ENCODE peak calls at places on chromosomes 7 and 10, in nine cellular contexts. V, J, A, E, D, R, G, W and X are unnamed samples.

GRCh38 chr7:55568613-55569268 is 3.6 kb downstream of the VOPP1 start:
- DNase-seq in D (no peak), J (no peak), R (peak; percentile 52), G (peak; percentile 42), W (peak; percentile 39), E (no peak), V (no peak), A (no peak), X (no peak)

GRCh38 chr7:128946936-128947830 is 9.5 kb downstream of the IRF5 start:
- DNase-seq in G (no peak), R (peak; percentile 43), J (no peak), D (no peak), E (no peak), W (no peak), A (no peak), V (peak; percentile 80), X (no peak)

GRCh38 chr7:20141666-20142065 is 75.5 kb downstream of the MACC1 start:
- DNase-seq in W (peak; percentile 72), J (no peak), D (no peak), V (no peak), R (no peak), E (no peak), A (no peak), G (no peak), X (no peak)

GRCh38 chr10:129837909-129838582 is 126.0 kb downstream of the EBF3 start:
- DNase-seq in R (no peak), G (no peak), D (peak; percentile 15), E (no peak), V (no peak), A (no peak), J (no peak), W (no peak), X (no peak)

GRCh38 chr10:48332166-48332870 is 25.8 kb downstream of the MAPK8 start:
- DNase-seq in E (no peak), R (no peak), W (no peak), V (no peak), J (no peak), D (no peak), G (no peak), A (no peak), X (no peak)

GRCh38 chr10:1152386-1153252 is 96.4 kb downstream of the WDR37 start:
- DNase-seq in D (no peak), R (no peak), V (peak; percentile 35), W (no peak), J (no peak), E (no peak), G (no peak), A (no peak), X (no peak)

GRCh38 chr10:70652761-70653657 is 19.3 kb upstream of the ADAMTS14 start:
- DNase-seq in V (no peak), A (no peak), E (peak; percentile 83), G (peak; percentile 98), D (peak; percentile 74), J (no peak), R (peak; percentile 54), W (peak; percentile 100), X (peak; percentile 95)

GRCh38 chr7:108808556-108808955 is 238.9 kb downstream of the DNAJB9 start:
- DNase-seq in R (no peak), A (no peak), J (no peak), G (no peak), V (no peak), D (no peak), E (no peak), W (no peak), X (no peak)

GRCh38 chr10:113493195-113493594 is 59.7 kb upstream of the HABP2 start:
- DNase-seq in W (no peak), J (no peak), D (no peak), G (no peak), V (no peak), A (no peak), E (no peak), R (no peak), X (peak; percentile 35)

GRCh38 chr7:151905322-151905721 is 28.4 kb upstream of the PRKAG2 start:
- DNase-seq in A (no peak), D (no peak), W (no peak), G (no peak), R (no peak), E (no peak), V (no peak), J (peak; percentile 6), X (no peak)

GRCh38 chr10:9096288-9096687 is 1041.8 kb downstream of the GATA3 start:
- DNase-seq in A (no peak), R (no peak), J (no peak), V (no peak), E (no peak), W (no peak), D (no peak), G (no peak), X (no peak)

GRCh38 chr7:70189261-70189660 is 591.0 kb downstream of the AUTS2 start:
- DNase-seq in J (no peak), A (no peak), G (peak; percentile 8), D (no peak), E (no peak), V (no peak), W (no peak), R (no peak), X (no peak)

GRCh38 chr7:158377800-158378623 is 209.6 kb downstream of the PTPRN2 start:
- DNase-seq in A (no peak), W (no peak), G (no peak), R (no peak), V (no peak), J (no peak), E (no peak), D (no peak), X (no peak)

GRCh38 chr10:25849971-25850370 is 84.1 kb upstream of the MYO3A start:
- DNase-seq in R (no peak), E (no peak), A (no peak), J (no peak), W (peak; percentile 4), V (no peak), D (no peak), G (no peak), X (no peak)

GRCh38 chr7:46213154-46213537 is 292.1 kb upstream of the IGFBP3 start:
- DNase-seq in G (no peak), A (no peak), W (no peak), J (no peak), D (no peak), V (no peak), R (no peak), E (no peak), X (no peak)
- H3K4me3 ChIP-seq in G (no peak overlapping the region), A (no peak overlapping the region), W (no peak overlapping the region), J (no peak overlapping the region), D (no peak overlapping the region), V (no peak overlapping the region), R (no peak overlapping the region), E (no peak overlapping the region), X (no peak overlapping the region)

GRCh38 chr7:711093-711966 is 15.2 kb upstream of the DNAAF5 start:
- DNase-seq in G (no peak), E (no peak), W (no peak), V (no peak), J (peak; percentile 75), A (no peak), D (peak; percentile 41), R (no peak), X (no peak)
- H3K4me3 ChIP-seq in G (no peak overlapping the region), E (no peak overlapping the region), W (peak overlapping the region; percentile 36), V (no peak overlapping the region), J (peak overlapping the region; percentile 43), A (no peak overlapping the region), D (no peak overlapping the region), R (no peak overlapping the region), X (peak overlapping the region; percentile 44)

GRCh38 chr10:93075369-93076221 is 1.9 kb downstream of the CYP26A1 start:
- DNase-seq in A (no peak), J (no peak), E (no peak), D (peak; percentile 35), W (no peak), R (peak; percentile 68), V (no peak), G (no peak), X (no peak)
- H3K4me3 ChIP-seq in A (no peak overlapping the region), J (no peak overlapping the region), E (no peak overlapping the region), D (no peak overlapping the region), W (no peak overlapping the region), R (no peak overlapping the region), V (peak overlapping the region; percentile 93), G (no peak overlapping the region), X (no peak overlapping the region)

DNA sequence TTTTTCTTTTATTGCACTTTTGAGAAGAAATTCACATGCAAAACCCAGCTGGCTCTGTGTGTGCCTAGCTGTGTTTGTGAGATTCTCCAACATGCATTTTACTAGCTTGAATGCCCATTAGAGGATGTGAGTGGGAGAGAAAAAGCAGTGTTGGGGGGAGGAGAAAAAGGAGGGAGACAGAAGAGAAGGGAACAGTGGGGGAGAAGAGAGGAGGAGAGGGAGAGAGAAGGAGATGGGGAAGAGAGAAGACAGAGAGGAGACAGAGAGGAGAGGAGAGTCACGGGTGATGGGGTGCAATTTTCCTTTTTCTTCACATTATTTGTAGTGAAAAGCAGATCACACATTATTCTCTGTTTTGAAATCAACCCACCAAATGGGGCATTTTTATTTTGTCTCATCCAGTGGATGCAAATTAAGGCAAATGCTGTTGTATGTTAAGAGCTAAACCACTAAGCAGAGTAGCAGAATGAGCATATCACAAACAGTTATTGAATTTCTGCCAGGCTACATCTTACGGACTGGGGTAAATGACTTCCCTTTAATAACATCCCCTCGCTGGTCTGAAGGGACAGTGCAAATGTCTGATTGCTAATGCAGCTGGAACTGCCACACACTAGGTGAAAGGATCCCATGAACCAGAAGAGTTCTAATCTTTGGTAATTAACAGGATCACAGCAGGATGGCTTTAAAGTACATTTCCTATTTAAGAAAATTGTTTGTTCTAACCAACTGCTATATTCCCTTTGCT is 870 bp downstream of the LRRN3 start:
- DNase-seq in A (no peak), E (no peak), D (no peak), R (no peak), G (no peak), V (no peak), J (no peak), W (no peak), X (no peak)
- H3K4me3 ChIP-seq in A (peak overlapping the region; percentile 58), E (peak overlapping the region; percentile 21), D (no peak overlapping the region), R (no peak overlapping the region), G (peak overlapping the region; percentile 13), V (peak overlapping the region; percentile 14), J (peak overlapping the region; percentile 44), W (peak overlapping the region; percentile 48), X (peak overlapping the region; percentile 38)

GRCh38 chr7:50315739-50316671 is 11.5 kb downstream of the IKZF1 start:
- DNase-seq in G (no peak), V (peak; percentile 53), J (no peak), D (no peak), R (no peak), E (no peak), A (no peak), W (no peak), X (no peak)

GRCh38 chr7:50317221-50317678 is 12.7 kb downstream of the IKZF1 start:
- DNase-seq in G (no peak), D (no peak), A (no peak), V (no peak), R (peak; percentile 68), E (no peak), W (no peak), J (no peak), X (no peak)

GRCh38 chr7:50315193-50315592 is 10.7 kb downstream of the IKZF1 start:
- DNase-seq in G (no peak), V (no peak), R (no peak), D (no peak), W (no peak), E (no peak), J (no peak), A (no peak), X (no peak)

GRCh38 chr7:50312589-50313162 is 8.2 kb downstream of the IKZF1 start:
- DNase-seq in W (no peak), R (no peak), J (no peak), G (no peak), D (no peak), A (no peak), V (no peak), E (no peak), X (no peak)

GRCh38 chr7:50314778-50315177 is 10.3 kb downstream of the IKZF1 start:
- DNase-seq in G (no peak), J (no peak), R (no peak), V (peak; percentile 53), D (no peak), E (no peak), A (no peak), W (no peak), X (no peak)
- H3K4me3 ChIP-seq in G (no peak overlapping the region), J (no peak overlapping the region), R (peak overlapping the region; percentile 4), V (no peak overlapping the region), D (no peak overlapping the region), E (no peak overlapping the region), A (peak overlapping the region; percentile 73), W (no peak overlapping the region), X (no peak overlapping the region)